ENCODE peak calls at places on chromosomes 2 and 18, in four cellular contexts. M is substantia nigra, B is colonic mucosa, J is dorsolateral prefrontal cortex. E is an unnamed sample.
A peak's percentile ranks its signal among the peaks of the same experiment; 100 is the strongest.

GRCh38 chr2:65057391-65058052 is 1.3 kb downstream of the CEP68 start:
- DNase-seq in M (no peak), B (no peak), J (no peak), E (no peak)

GRCh38 chr2:65612654-65613053 is 180.3 kb upstream of the SPRED2 start:
- DNase-seq in M (no peak), B (no peak), J (no peak), E (no peak)

GRCh38 chr18:56191334-56191733 is 447.1 kb downstream of the TXNL1 start:
- DNase-seq in M (no peak), B (no peak), J (no peak), E (no peak)

GRCh38 chr18:11040823-11041712 is 108.3 kb downstream of the PIEZO2 start:
- DNase-seq in M (peak; percentile 44), B (peak; percentile 84), J (no peak), E (no peak)

GRCh38 chr2:98378901-98379300 is 32.6 kb downstream of the CNGA3 start:
- DNase-seq in M (no peak), B (peak; percentile 26), J (no peak), E (no peak)

GRCh38 chr2:121723316-121723715 is 13.4 kb downstream of the NIFK start:
- DNase-seq in M (no peak), B (no peak), J (no peak), E (no peak)

GRCh38 chr2:155310589-155310988 is 612.1 kb downstream of the KCNJ3 start:
- DNase-seq in M (no peak), B (no peak), J (no peak), E (no peak)

GRCh38 chr2:152037711-152038110 is 61.1 kb downstream of the CACNB4 start:
- DNase-seq in M (no peak), B (peak; percentile 40), J (peak; percentile 59), E (no peak)

GRCh38 chr18:11533942-11534496 is 75.4 kb upstream of the SLC35G4 start:
- DNase-seq in M (no peak), B (no peak), J (no peak), E (no peak)

GRCh38 chr2:98558852-98559530 is 49.3 kb downstream of the COA5 start:
- DNase-seq in M (no peak), B (no peak), J (peak; percentile 32), E (no peak)

GRCh38 chr18:24544141-24544498 is 83.7 kb downstream of the HRH4 start:
- DNase-seq in M (no peak), B (no peak), J (no peak), E (no peak)

GRCh38 chr2:18001671-18002070 is 123.2 kb downstream of the KCNS3 start:
- DNase-seq in M (no peak), B (no peak), J (no peak), E (no peak)

GRCh38 chr2:1676913-1677832 is 67.1 kb downstream of the PXDN start:
- DNase-seq in M (no peak), B (no peak), J (no peak), E (no peak)

GRCh38 chr2:129779783-129780182 is 199.7 kb upstream of the RAB6C start:
- DNase-seq in M (no peak), B (no peak), J (no peak), E (no peak)

GRCh38 chr2:230614913-230615332 is 97.7 kb upstream of the CAB39 start:
- DNase-seq in M (no peak), B (no peak), J (no peak), E (no peak)

GRCh38 chr2:7692657-7693161 is 775.5 kb downstream of the RNF144A start:
- DNase-seq in M (no peak), B (no peak), J (no peak), E (no peak)

GRCh38 chr2:219282375-219282774 is 3.2 kb downstream of the DNAJB2 start:
- DNase-seq in M (peak; percentile 51), B (no peak), J (no peak), E (no peak)

GRCh38 chr18:12394428-12394827 is 13.3 kb upstream of the PRELID3A start:
- DNase-seq in M (no peak), B (no peak), J (no peak), E (no peak)

GRCh38 chr2:8595428-8595805 is 86.4 kb upstream of the ID2 start:
- DNase-seq in M (no peak), B (no peak), J (peak; percentile 25), E (no peak)

GRCh38 chr18:76983184-76983583 is 149.4 kb downstream of the MBP start:
- DNase-seq in M (peak; percentile 80), B (peak; percentile 96), J (peak; percentile 87), E (peak; percentile 62)

GRCh38 chr2:83196225-83196624 is 1262.9 kb downstream of the SUCLG1 start:
- DNase-seq in M (no peak), B (no peak), J (no peak), E (no peak)

GRCh38 chr2:239274391-239275001 is 126.3 kb downstream of the HDAC4 start:
- DNase-seq in M (no peak), B (peak; percentile 33), J (no peak), E (no peak)

GRCh38 chr2:168767258-168767657 is 35.2 kb upstream of the NOSTRIN start:
- DNase-seq in M (no peak), B (no peak), J (no peak), E (no peak)

GRCh38 chr2:10141736-10142639 is 19.4 kb downstream of the RRM2 start:
- DNase-seq in M (peak; percentile 18), B (peak; percentile 37), J (no peak), E (no peak)

GRCh38 chr2:221524158-221524557 is 47.9 kb downstream of the EPHA4 start:
- DNase-seq in M (no peak), B (no peak), J (no peak), E (no peak)

GRCh38 chr2:227447606-227448005 is 24.4 kb upstream of the AGFG1 start:
- DNase-seq in M (no peak), B (no peak), J (no peak), E (no peak)

GRCh38 chr2:28576714-28577113 is 80.9 kb downstream of the PLB1 start:
- DNase-seq in M (no peak), B (no peak), J (no peak), E (no peak)

GRCh38 chr2:70978388-70979357 is at the start of gene ANKRD53:
- DNase-seq in M (no peak), B (peak; percentile 36), J (no peak), E (no peak)

GRCh38 chr18:3103576-3103975 is 90.6 kb upstream of the LPIN2 start:
- DNase-seq in M (no peak), B (no peak), J (no peak), E (no peak)

GRCh38 chr18:666177-666576 is 8.7 kb downstream of the TYMS start:
- DNase-seq in M (no peak), B (no peak), J (no peak), E (no peak)

GRCh38 chr2:171447675-171448074 is 13.6 kb downstream of the DCAF17 start:
- DNase-seq in M (no peak), B (no peak), J (no peak), E (no peak)

GRCh38 chr18:61893971-61894750 is 1.4 kb upstream of the RNF152 start:
- DNase-seq in M (peak; percentile 82), B (peak; percentile 88), J (peak; percentile 76), E (peak; percentile 58)

GRCh38 chr18:36295880-36296301 is 1.6 kb upstream of the FHOD3 start:
- DNase-seq in M (no peak), B (peak; percentile 25), J (no peak), E (no peak)

GRCh38 chr2:80326214-80326613 is 21.7 kb upstream of the LRRTM1 start:
- DNase-seq in M (no peak), B (no peak), J (no peak), E (peak; percentile 21)

GRCh38 chr2:39435254-39435653 is 1.8 kb downstream of the MAP4K3 start:
- DNase-seq in M (peak; percentile 17), B (peak; percentile 24), J (no peak), E (no peak)

DNA sequence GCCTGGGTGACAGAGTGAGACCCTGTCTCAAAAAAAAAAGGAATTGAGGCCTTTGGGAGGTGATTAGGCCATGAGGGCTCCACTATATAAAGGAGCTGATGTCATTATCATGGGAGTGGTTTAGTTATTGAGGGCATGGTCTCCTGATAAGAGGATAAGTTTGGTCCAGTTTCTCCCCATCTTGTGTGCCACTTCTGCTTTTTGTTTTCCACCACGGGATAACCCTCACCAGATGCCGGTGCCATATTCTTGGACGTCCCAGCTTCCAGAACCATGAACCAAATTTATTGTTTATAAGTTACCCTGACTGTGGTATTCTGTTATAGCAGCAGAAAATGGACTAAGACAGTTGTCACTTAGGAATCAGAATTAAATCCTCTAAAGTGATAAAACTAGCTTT is 125.8 kb downstream of the C1D start:
- DNase-seq in M (no peak), B (no peak), J (no peak), E (no peak)
- H3K27ac ChIP-seq in M (no peak overlapping the region), B (no peak overlapping the region), J (no peak overlapping the region), E (no peak overlapping the region)

DNA sequence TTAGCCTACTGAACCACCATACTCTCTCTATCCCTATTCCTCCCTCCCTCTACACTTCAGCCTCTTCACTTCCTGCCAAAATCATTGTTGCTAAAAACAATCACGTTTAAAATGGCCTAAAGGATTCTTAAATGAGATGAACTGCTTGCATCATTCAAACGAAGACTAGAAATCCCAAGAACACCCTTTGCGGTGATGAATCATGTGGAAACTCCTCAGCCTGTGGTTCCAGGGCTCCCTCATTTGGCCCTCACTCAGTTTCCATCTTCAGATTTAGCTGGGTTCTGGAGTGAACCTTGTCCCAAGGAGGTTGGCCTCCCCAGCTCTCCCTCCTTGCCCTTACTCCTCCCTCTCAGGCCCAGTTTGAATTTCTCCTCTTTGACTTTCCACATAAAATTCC is 125.6 kb upstream of the CDC42EP3 start:
- DNase-seq in M (no peak), B (no peak), J (no peak), E (no peak)
- H3K27ac ChIP-seq in M (no peak overlapping the region), B (no peak overlapping the region), J (no peak overlapping the region), E (no peak overlapping the region)

DNA sequence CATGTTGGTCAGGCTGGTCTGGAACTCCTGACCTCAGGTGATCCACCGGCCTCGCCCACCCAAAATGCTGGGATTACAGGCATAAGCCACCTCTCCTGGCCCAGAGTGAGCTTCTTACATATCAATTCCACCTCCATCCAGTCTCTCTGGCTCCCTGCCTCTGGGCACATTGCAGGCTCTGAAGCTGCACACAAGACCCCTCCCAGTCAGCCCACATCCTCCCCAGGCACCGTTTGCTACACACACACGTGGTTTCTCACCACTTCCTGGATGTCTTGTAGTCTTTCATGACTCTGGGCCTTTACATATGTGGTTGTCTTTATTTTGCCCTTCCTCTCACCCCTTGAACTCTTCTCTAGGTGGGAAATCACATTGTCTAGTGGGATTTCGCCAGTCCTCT is 64.0 kb upstream of the CABLES1 start:
- DNase-seq in M (no peak), B (peak; percentile 44), J (no peak), E (no peak)
- H3K27ac ChIP-seq in M (no peak overlapping the region), B (no peak overlapping the region), J (no peak overlapping the region), E (no peak overlapping the region)

GRCh38 chr2:45821558-45822271 is 170.2 kb downstream of the PRKCE start:
- DNase-seq in M (no peak), B (peak; percentile 70), J (no peak), E (no peak)
- H3K27ac ChIP-seq in M (no peak overlapping the region), B (no peak overlapping the region), J (no peak overlapping the region), E (no peak overlapping the region)

DNA sequence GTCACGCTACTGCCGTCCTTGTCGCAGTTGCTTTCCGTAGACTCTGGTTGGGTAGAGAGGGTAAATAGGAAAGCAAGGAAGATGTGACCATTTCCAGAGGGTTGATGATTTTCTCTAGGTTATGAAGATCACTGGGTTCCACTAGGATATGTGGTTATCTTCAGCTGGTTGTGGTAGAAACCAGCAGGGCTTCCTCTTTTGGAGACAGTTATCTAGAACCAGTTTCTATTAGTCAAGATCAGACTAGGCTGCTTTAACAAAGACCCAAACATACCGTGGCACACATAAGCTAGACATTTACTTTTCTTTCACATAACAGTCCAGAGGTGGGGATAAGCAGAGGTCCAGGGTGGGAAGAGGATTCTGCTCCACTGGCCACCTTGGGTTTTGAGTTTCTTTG is 59.6 kb downstream of the FASTKD2 start:
- DNase-seq in M (no peak), B (no peak), J (no peak), E (no peak)
- H3K27ac ChIP-seq in M (no peak overlapping the region), B (no peak overlapping the region), J (no peak overlapping the region), E (no peak overlapping the region)